ENCODE peak calls at places on chromosomes 13 and 19, in four cellular contexts. A is RWPE1, W is right atrium auricular region, X is ascending aorta. L is an unnamed sample.

GRCh38 chr13:48804836-48805601 is 151.3 kb downstream of the CYSLTR2 start:
- DNase-seq in A (no peak), W (no peak), X (no peak), L (no peak)

GRCh38 chr19:14383898-14384669 is 2.8 kb downstream of the ADGRE5 start:
- DNase-seq in A (peak), W (peak), X (no peak), L (peak)

GRCh38 chr19:34988119-34988518 is 12.0 kb upstream of the GRAMD1A start:
- DNase-seq in A (no peak), W (no peak), X (no peak), L (no peak)

GRCh38 chr13:70959376-70959775 is 851.1 kb upstream of the KLHL1 start:
- DNase-seq in A (no peak), W (no peak), X (no peak), L (no peak)

GRCh38 chr13:43159007-43159406 is 135.6 kb downstream of the DNAJC15 start:
- DNase-seq in A (peak), W (no peak), X (no peak), L (peak)

GRCh38 chr13:35512271-35512920 is 35.9 kb upstream of the MAB21L1 start:
- DNase-seq in A (peak), W (peak), X (peak), L (no peak)

GRCh38 chr13:78020861-78021260 is 102.2 kb upstream of the EDNRB start:
- DNase-seq in A (no peak), W (no peak), X (no peak), L (no peak)

GRCh38 chr19:1251503-1252220 is 3.3 kb downstream of the MIDN start:
- DNase-seq in A (no peak), W (no peak), X (no peak), L (peak)

GRCh38 chr19:1501200-1501595 is 10.2 kb downstream of the REEP6 start:
- DNase-seq in A (no peak), W (no peak), X (no peak), L (no peak)

GRCh38 chr19:55600336-55601028 is 394 bp downstream of the ZNF524 start:
- DNase-seq in A (no peak), W (no peak), X (no peak), L (peak)

GRCh38 chr19:8311461-8312260 is 3.5 kb upstream of the CD320 start:
- DNase-seq in A (no peak), W (no peak), X (peak), L (peak)

GRCh38 chr13:87058786-87059329 is 612.3 kb upstream of the SLITRK5 start:
- DNase-seq in A (no peak), W (no peak), X (no peak), L (no peak)

GRCh38 chr13:19665427-19665859 is 32.0 kb downstream of the MPHOSPH8 start:
- DNase-seq in A (no peak), W (no peak), X (no peak), L (no peak)

GRCh38 chr19:10112037-10112751 is 701 bp downstream of the P2RY11 start:
- DNase-seq in A (no peak), W (no peak), X (no peak), L (no peak)

GRCh38 chr19:35254341-35255297 is 5.8 kb downstream of the LSR start:
- DNase-seq in A (no peak), W (peak), X (no peak), L (no peak)

GRCh38 chr13:34654203-34654602 is 287.9 kb upstream of the NBEA start:
- DNase-seq in A (no peak), W (no peak), X (no peak), L (no peak)

GRCh38 chr13:46057251-46058015 is 4.9 kb upstream of the ZC3H13 start:
- DNase-seq in A (no peak), W (no peak), X (no peak), L (no peak)

GRCh38 chr13:46134961-46135522 is 30.2 kb upstream of the CPB2 start:
- DNase-seq in A (peak), W (no peak), X (no peak), L (no peak)

GRCh38 chr13:97573011-97573410 is 139.0 kb downstream of the RAP2A start:
- DNase-seq in A (no peak), W (no peak), X (no peak), L (peak)

GRCh38 chr19:48221628-48222027 is 34.1 kb downstream of the CARD8 start:
- DNase-seq in A (no peak), W (no peak), X (no peak), L (no peak)

GRCh38 chr13:81395368-81395767 is 1054.4 kb upstream of the SPRY2 start:
- DNase-seq in A (peak), W (no peak), X (no peak), L (peak)

GRCh38 chr13:32443111-32443510 is 15.2 kb upstream of the N4BP2L1 start:
- DNase-seq in A (no peak), W (no peak), X (no peak), L (no peak)

GRCh38 chr13:111123649-111124048 is 8.5 kb downstream of the ARHGEF7 start:
- DNase-seq in A (no peak), W (no peak), X (no peak), L (no peak)
- TF ChIP-seq CTCF in A (no peak), W (no peak), X (no peak), L (no peak)

GRCh38 chr19:45922281-45922680 is 7.7 kb upstream of the NANOS2 start:
- DNase-seq in A (no peak), W (no peak), X (no peak), L (no peak)
- TF ChIP-seq CTCF in A (no peak), W (no peak), X (no peak), L (peak)

GRCh38 chr19:17766543-17767131 is 15.4 kb downstream of the FCHO1 start:
- DNase-seq in A (peak), W (peak), X (peak), L (peak)
- TF ChIP-seq CTCF in A (peak), W (peak), X (peak), L (peak)

DNA sequence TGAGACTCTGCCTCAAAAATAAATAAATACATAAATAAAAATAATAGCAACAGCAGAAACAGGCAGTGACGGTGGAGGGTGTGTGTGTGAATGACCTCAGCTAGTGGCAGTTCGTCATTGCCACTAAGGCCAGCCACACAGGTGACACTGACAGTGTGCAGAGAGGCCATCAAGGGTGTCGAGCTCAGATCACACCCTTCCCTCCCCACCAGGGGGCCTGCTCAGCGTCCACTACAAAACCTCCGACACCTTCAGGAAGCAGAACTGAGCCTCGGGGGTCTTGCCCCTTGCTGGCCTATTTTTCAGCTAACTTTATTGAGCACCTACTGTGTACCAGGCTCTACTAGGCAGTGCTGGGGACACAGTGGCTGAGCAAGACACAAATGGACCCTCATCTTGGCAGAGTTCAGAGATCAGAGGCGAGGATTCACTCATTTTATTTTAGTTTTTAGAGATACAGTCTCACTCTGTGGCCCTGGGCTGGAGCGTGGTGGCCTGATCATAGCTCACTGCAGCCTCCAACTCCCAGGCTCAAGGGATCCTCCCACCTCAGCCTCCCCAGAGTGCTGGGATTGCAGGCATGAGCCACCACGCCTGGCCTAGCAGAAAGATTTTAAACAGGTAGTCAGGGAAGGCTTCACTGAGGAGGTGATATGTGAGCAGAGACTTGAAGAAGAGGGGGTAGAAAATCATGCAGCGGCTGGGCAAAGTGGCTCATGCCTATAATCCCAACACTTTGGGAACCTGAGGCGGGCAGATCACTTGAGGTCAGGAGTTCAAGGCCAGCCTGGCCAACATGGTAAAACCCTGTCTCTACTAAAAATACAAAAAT is 30.3 kb upstream of the SEMA6B start:
- DNase-seq in A (no peak), W (no peak), X (no peak), L (no peak)
- TF ChIP-seq CTCF in A (no peak), W (peak), X (no peak), L (peak)

GRCh38 chr13:25699056-25699455 is 327.3 kb downstream of the ATP8A2 start:
- DNase-seq in A (peak), W (no peak), X (no peak), L (no peak)

GRCh38 chr13:25699600-25699999 is 327.8 kb downstream of the ATP8A2 start:
- DNase-seq in A (no peak), W (no peak), X (no peak), L (no peak)

GRCh38 chr13:25701304-25701703 is 329.5 kb downstream of the ATP8A2 start:
- DNase-seq in A (no peak), W (no peak), X (no peak), L (no peak)
- TF ChIP-seq CTCF in A (no peak), W (no peak), X (no peak), L (no peak)

GRCh38 chr13:94414141-94414540 is 65.3 kb downstream of the DCT start:
- DNase-seq in A (no peak), W (no peak), X (no peak), L (no peak)

GRCh38 chr13:94417294-94417693 is 62.2 kb downstream of the DCT start:
- DNase-seq in A (no peak), W (no peak), X (no peak), L (no peak)

GRCh38 chr13:94415484-94415883 is 64.0 kb downstream of the DCT start:
- DNase-seq in A (no peak), W (no peak), X (no peak), L (peak)

GRCh38 chr13:94419304-94419943 is 60.1 kb downstream of the DCT start:
- DNase-seq in A (no peak), W (no peak), X (no peak), L (peak)

DNA sequence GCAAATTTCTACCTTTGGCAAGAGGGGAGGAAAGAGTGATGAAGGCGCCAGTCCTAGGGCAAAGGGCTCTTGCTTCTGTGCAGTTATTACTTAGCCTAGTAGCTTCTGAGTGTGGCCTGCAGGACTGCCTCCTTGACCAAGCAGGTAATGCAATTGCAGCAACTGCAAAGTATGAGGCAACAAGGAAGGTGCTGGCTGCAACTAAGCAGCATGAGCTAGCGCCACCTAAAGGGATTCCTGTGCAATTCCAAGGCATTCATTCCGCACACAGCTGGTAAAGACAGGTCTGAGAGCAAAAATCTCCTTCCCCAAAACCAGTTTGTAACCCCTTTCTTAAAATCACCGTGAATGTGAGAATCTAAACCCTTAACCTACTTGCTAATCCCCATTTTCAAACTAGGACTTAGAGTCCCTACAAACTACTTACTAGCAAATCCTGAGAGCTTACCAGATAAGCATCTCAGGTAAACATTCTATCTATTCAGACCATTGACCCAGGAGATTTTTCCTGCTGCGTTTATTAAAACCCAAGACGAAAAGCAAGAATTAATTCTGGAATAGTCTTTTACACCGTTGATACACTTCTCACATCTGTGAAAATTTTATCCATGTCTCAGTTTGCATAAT is 62.9 kb downstream of the DCT start:
- DNase-seq in A (no peak), W (no peak), X (no peak), L (peak)
- TF ChIP-seq CTCF in A (peak), W (no peak), X (no peak), L (peak)